ENCODE peak calls at places on chromosomes 6 and 20, in eight cellular contexts. W, U, Y, D, B, N, L and E are unnamed samples.

GRCh38 chr6:112931835-112932234 is 584.7 kb downstream of the RFPL4B start:
- DNase-seq in N (no peak), L (no peak), Y (no peak), W (no peak), D (no peak), U (no peak), B (peak; percentile 68), E (peak; percentile 46)

GRCh38 chr6:121319112-121319553 is 15.1 kb downstream of the TBC1D32 start:
- DNase-seq in U (no peak), L (no peak), D (no peak), B (peak; percentile 21), W (no peak), N (no peak), Y (no peak), E (no peak)

GRCh38 chr6:134352786-134353480 is 35.0 kb upstream of the SGK1 start:
- DNase-seq in N (no peak), W (no peak), D (no peak), L (no peak), B (peak; percentile 95), U (no peak), Y (peak; percentile 27), E (no peak)

GRCh38 chr20:4022386-4023350 is 7.3 kb upstream of the RNF24 start:
- DNase-seq in L (no peak), U (no peak), B (peak; percentile 70), W (no peak), N (no peak), Y (no peak), D (no peak), E (no peak)

GRCh38 chr6:17032595-17033591 is 69.0 kb upstream of the STMND1 start:
- DNase-seq in D (no peak), B (peak; percentile 96), N (peak; percentile 36), L (peak; percentile 38), Y (peak; percentile 85), U (no peak), W (no peak), E (peak; percentile 71)

GRCh38 chr6:144920391-144920983 is 635.4 kb downstream of the UTRN start:
- DNase-seq in B (no peak), U (no peak), N (no peak), D (no peak), W (no peak), L (no peak), Y (no peak), E (no peak)

GRCh38 chr6:101000334-101000733 is 119.2 kb upstream of the ASCC3 start:
- DNase-seq in D (no peak), N (no peak), L (no peak), W (no peak), U (no peak), B (no peak), Y (no peak), E (no peak)

GRCh38 chr6:158762787-158763439 is 56.3 kb downstream of the EZR start:
- DNase-seq in U (no peak), B (no peak), D (no peak), W (no peak), Y (no peak), N (no peak), L (no peak), E (no peak)

GRCh38 chr6:42200035-42200434 is 5.3 kb upstream of the GUCA1B start:
- DNase-seq in W (no peak), L (no peak), Y (peak; percentile 94), B (peak; percentile 98), N (no peak), D (no peak), U (no peak), E (peak; percentile 91)

GRCh38 chr6:154974485-154975149 is 20.5 kb upstream of the TIAM2 start:
- DNase-seq in D (no peak), B (no peak), U (no peak), N (no peak), Y (no peak), W (no peak), L (no peak), E (no peak)

GRCh38 chr6:155645328-155645727 is 189.7 kb upstream of the NOX3 start:
- DNase-seq in Y (peak; percentile 6), N (no peak), W (no peak), L (no peak), B (peak; percentile 0), D (no peak), U (no peak), E (no peak)

DNA sequence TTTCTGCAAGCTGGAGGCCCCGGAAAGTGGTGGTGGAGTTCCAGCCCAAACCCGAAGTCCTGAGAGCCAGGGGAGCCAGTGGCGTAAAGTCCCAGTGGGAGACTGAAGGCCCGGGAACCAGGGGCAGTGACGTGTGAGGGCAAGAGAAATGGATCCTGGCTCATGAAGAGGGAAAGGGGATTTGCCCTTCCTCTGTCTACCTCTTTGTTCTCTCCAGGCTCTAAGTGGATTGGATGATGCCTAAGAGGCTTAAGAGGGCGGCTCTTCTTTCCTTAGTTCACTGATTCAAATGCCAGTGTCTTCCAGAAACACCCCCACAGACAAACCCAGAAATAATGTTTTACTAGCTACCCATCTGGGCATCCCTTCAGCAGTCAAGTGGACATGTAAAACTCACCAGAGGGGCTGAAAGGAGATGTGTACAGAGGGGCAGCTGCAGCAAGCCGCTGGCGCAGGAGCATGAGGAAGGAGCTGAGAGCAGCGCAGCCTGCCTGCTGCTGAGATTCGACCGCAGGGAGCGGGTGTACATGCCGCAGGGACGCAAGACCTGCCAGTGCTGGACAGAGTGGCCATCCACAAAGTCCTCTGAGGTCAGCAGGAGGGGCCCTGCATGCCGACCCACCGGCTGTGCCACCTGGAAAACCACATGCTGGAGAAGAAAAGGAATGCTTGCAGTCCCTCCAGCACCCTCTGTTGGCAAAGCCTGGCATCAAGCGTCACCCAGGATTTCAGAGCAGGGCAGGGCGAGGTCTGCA is 29.5 kb downstream of the CDYL start:
- DNase-seq in B (peak; percentile 36), Y (no peak), N (peak; percentile 31), U (peak; percentile 32), W (peak; percentile 91), D (peak; percentile 78), L (no peak), E (no peak)
- TF ChIP-seq CTCF in B (peak; percentile 62), Y (peak; percentile 75), N (peak; percentile 68), U (no peak), W (peak; percentile 97), D (peak; percentile 62), L (peak; percentile 20), E (peak; percentile 73)

DNA sequence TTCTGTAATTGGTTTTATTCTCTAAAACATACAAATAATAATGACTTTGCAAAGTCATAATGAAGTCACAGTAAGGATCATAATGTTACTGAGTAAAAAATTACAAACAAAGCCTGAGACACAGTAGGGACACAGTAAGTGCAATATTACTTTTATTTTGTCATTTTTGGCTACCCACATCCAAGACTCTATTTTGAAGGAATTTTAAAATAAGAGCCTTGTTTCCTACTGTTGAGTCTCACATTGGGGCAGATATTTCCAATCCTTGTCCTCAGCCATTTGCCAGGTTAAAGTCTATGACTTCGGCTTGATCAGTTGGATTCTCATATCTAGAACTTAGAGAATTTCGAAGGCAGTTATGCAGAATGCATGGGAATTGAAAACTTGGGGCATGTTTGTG is 10.8 kb upstream of the RHAG start:
- DNase-seq in W (no peak), U (no peak), B (no peak), D (no peak), N (no peak), L (no peak), Y (no peak), E (no peak)
- H3K4me3 ChIP-seq in W (no peak overlapping the region), U (no peak overlapping the region), B (no peak overlapping the region), D (no peak overlapping the region), N (no peak overlapping the region), L (no peak overlapping the region), Y (no peak overlapping the region), E (no peak overlapping the region)

GRCh38 chr6:11865926-11866325 is 87.3 kb upstream of the ADTRP start:
- DNase-seq in B (peak; percentile 57), L (no peak), N (no peak), D (no peak), U (no peak), Y (no peak), W (no peak), E (no peak)
- TF ChIP-seq CTCF in B (no peak), L (no peak), N (no peak), D (no peak), U (no peak), Y (no peak), W (no peak), E (no peak)

GRCh38 chr6:12094689-12095088 is 82.6 kb downstream of the HIVEP1 start:
- DNase-seq in D (no peak), N (no peak), U (no peak), L (no peak), B (no peak), Y (no peak), W (no peak), E (no peak)
- H3K4me3 ChIP-seq in D (no peak overlapping the region), N (no peak overlapping the region), U (no peak overlapping the region), L (no peak overlapping the region), B (no peak overlapping the region), Y (no peak overlapping the region), W (no peak overlapping the region), E (no peak overlapping the region)

DNA sequence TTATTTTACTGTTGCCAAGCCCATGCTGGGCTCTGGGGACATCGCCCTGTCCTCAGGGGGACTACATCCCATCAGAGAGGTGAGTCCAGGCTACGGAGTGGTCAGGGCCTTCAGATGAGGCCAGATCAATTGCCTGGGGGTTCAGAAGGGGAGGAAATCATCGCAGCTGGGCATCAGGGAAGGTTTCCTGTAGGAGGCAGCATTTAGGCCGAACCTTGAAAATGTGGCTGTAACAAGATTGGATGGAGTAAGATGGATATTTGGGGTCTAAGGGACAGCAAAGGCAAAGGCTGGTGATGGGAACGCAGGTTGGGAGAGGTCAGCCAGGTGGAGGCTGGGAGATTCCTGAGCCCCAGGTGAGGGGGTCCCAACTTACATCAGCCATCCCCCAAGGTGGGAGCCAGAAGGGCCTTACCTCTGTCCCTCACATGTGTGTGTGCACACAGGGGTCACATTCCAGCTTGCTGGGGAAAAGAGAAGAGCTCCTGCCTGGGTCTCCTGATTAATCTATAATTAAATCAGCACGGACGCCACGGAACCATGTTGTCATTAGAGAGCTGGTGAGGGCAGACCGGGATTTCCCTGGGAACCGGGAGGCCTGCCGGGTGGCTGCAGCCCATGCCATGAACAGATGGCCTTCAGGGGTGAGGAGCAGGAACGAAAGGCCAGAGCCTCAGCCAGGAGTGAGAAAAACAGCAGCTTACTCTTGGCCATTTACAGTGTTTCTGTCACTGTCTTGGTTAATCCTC is 30.5 kb upstream of the DLGAP4 start:
- DNase-seq in B (no peak), N (no peak), Y (no peak), D (peak; percentile 40), U (no peak), W (peak; percentile 60), L (no peak), E (no peak)
- TF ChIP-seq CTCF in B (no peak), N (no peak), Y (no peak), D (no peak), U (no peak), W (no peak), L (no peak), E (no peak)

GRCh38 chr6:37352384-37352783 is 1.4 kb upstream of the RNF8 start:
- DNase-seq in L (no peak), W (no peak), N (no peak), D (no peak), B (no peak), U (no peak), Y (no peak), E (no peak)
- H3K4me3 ChIP-seq in L (no peak overlapping the region), W (no peak overlapping the region), N (no peak overlapping the region), D (no peak overlapping the region), B (no peak overlapping the region), U (no peak overlapping the region), Y (no peak overlapping the region), E (no peak overlapping the region)

GRCh38 chr6:26550250-26550993 is 12.3 kb downstream of the HMGN4 start:
- DNase-seq in D (peak; percentile 84), N (peak; percentile 56), B (peak; percentile 57), W (no peak), U (peak; percentile 38), L (no peak), Y (no peak), E (no peak)
- TF ChIP-seq CTCF in D (peak; percentile 5), N (no peak), B (peak; percentile 11), W (no peak), U (no peak), L (no peak), Y (peak; percentile 19), E (no peak)

GRCh38 chr20:45813489-45813888 is 1.0 kb downstream of the UBE2C start:
- DNase-seq in Y (no peak), N (no peak), B (no peak), U (no peak), D (no peak), L (no peak), W (no peak), E (no peak)
- H3K4me3 ChIP-seq in Y (peak overlapping the region; percentile 60), N (no peak overlapping the region), B (peak overlapping the region; percentile 89), U (no peak overlapping the region), D (no peak overlapping the region), L (no peak overlapping the region), W (peak overlapping the region; percentile 95), E (peak overlapping the region; percentile 91)